ENCODE peak calls at places on chromosomes 7 and 10, in four cellular contexts. One of them, this sample, is unnamed.
A peak's percentile ranks its signal among the peaks of the same experiment; 100 is the strongest.

GRCh38 chr7:29320577-29320976 is 126.0 kb downstream of the CHN2 start:
- DNase-seq in glutamatergic neuron: no peak
- DNase-seq in NCI-H1105 treated with DMSO at 0.1 percent for 48 hours: no peak
- DNase-seq in substantia nigra: no peak
- DNase-seq in this sample: no peak

GRCh38 chr10:57262908-57263307 is 901.8 kb upstream of the ZWINT start:
- DNase-seq in glutamatergic neuron: no peak
- DNase-seq in NCI-H1105 treated with DMSO at 0.1 percent for 48 hours: no peak
- DNase-seq in substantia nigra: no peak
- DNase-seq in this sample: no peak

GRCh38 chr7:143849785-143850479 is 52.0 kb downstream of the TCAF1 start:
- DNase-seq in glutamatergic neuron: no peak
- DNase-seq in NCI-H1105 treated with DMSO at 0.1 percent for 48 hours: no peak
- DNase-seq in substantia nigra: no peak
- DNase-seq in this sample: no peak

GRCh38 chr10:102845352-102845902 is 8.2 kb upstream of the CYP17A1 start:
- DNase-seq in glutamatergic neuron: no peak
- DNase-seq in NCI-H1105 treated with DMSO at 0.1 percent for 48 hours: no peak
- DNase-seq in substantia nigra: no peak
- DNase-seq in this sample: no peak

GRCh38 chr10:133205146-133205545 is 24.9 kb upstream of the UTF1 start:
- DNase-seq in glutamatergic neuron: no peak
- DNase-seq in NCI-H1105 treated with DMSO at 0.1 percent for 48 hours: no peak
- DNase-seq in substantia nigra: no peak
- DNase-seq in this sample: no peak

GRCh38 chr7:131224996-131225395 is 102.7 kb upstream of the MKLN1 start:
- DNase-seq in glutamatergic neuron: no peak
- DNase-seq in NCI-H1105 treated with DMSO at 0.1 percent for 48 hours: no peak
- DNase-seq in substantia nigra: no peak
- DNase-seq in this sample: no peak

GRCh38 chr7:111937164-111937563 is 269.0 kb downstream of the DOCK4 start:
- DNase-seq in glutamatergic neuron: no peak
- DNase-seq in NCI-H1105 treated with DMSO at 0.1 percent for 48 hours: no peak
- DNase-seq in substantia nigra: no peak
- DNase-seq in this sample: no peak

GRCh38 chr7:157620616-157621015 is 283.8 kb downstream of the DNAJB6 start:
- DNase-seq in glutamatergic neuron: no peak
- DNase-seq in NCI-H1105 treated with DMSO at 0.1 percent for 48 hours: no peak
- DNase-seq in substantia nigra: no peak
- DNase-seq in this sample: no peak

GRCh38 chr10:132107211-132107946 is 41.6 kb downstream of the JAKMIP3 start:
- DNase-seq in glutamatergic neuron: no peak
- DNase-seq in NCI-H1105 treated with DMSO at 0.1 percent for 48 hours: no peak
- DNase-seq in substantia nigra: no peak
- DNase-seq in this sample: no peak

GRCh38 chr7:99124636-99125504 is 19.0 kb downstream of the SMURF1 start:
- DNase-seq in glutamatergic neuron: no peak
- DNase-seq in NCI-H1105 treated with DMSO at 0.1 percent for 48 hours: no peak
- DNase-seq in substantia nigra: no peak
- DNase-seq in this sample: no peak

GRCh38 chr10:132946806-132947530 is 4.6 kb upstream of the CFAP46 start:
- DNase-seq in glutamatergic neuron: no peak
- DNase-seq in NCI-H1105 treated with DMSO at 0.1 percent for 48 hours: no peak
- DNase-seq in substantia nigra: no peak
- DNase-seq in this sample: no peak

GRCh38 chr10:11282156-11282555 is 264.5 kb downstream of the CELF2 start:
- DNase-seq in glutamatergic neuron: no peak
- DNase-seq in NCI-H1105 treated with DMSO at 0.1 percent for 48 hours: no peak
- DNase-seq in substantia nigra: no peak
- DNase-seq in this sample: no peak

GRCh38 chr7:128021361-128021760 is 9.9 kb downstream of the LRRC4 start:
- DNase-seq in glutamatergic neuron: no peak
- DNase-seq in NCI-H1105 treated with DMSO at 0.1 percent for 48 hours: no peak
- DNase-seq in substantia nigra: no peak
- DNase-seq in this sample: no peak

GRCh38 chr10:17257466-17258321 is 29.7 kb downstream of the VIM start:
- DNase-seq in glutamatergic neuron: peak; percentile 31
- DNase-seq in NCI-H1105 treated with DMSO at 0.1 percent for 48 hours: peak; percentile 50
- DNase-seq in substantia nigra: peak; percentile 2
- DNase-seq in this sample: peak; percentile 79

GRCh38 chr7:119562839-119563238 is 710.1 kb upstream of the KCND2 start:
- DNase-seq in glutamatergic neuron: no peak
- DNase-seq in NCI-H1105 treated with DMSO at 0.1 percent for 48 hours: peak; percentile 90
- DNase-seq in substantia nigra: no peak
- DNase-seq in this sample: no peak

GRCh38 chr10:4512557-4513286 is 313.3 kb upstream of the AKR1E2 start:
- DNase-seq in glutamatergic neuron: peak; percentile 48
- DNase-seq in NCI-H1105 treated with DMSO at 0.1 percent for 48 hours: no peak
- DNase-seq in substantia nigra: no peak
- DNase-seq in this sample: peak; percentile 73

GRCh38 chr10:68562666-68563522 is 2.8 kb downstream of the TET1 start:
- DNase-seq in glutamatergic neuron: peak; percentile 21
- DNase-seq in NCI-H1105 treated with DMSO at 0.1 percent for 48 hours: peak; percentile 3
- DNase-seq in substantia nigra: no peak
- DNase-seq in this sample: peak; percentile 60

GRCh38 chr7:43942997-43943701 is 16.9 kb downstream of the UBE2D4 start:
- DNase-seq in glutamatergic neuron: no peak
- DNase-seq in NCI-H1105 treated with DMSO at 0.1 percent for 48 hours: no peak
- DNase-seq in substantia nigra: no peak
- DNase-seq in this sample: no peak

GRCh38 chr7:90250601-90251303 is 5.8 kb downstream of the CFAP69 start:
- DNase-seq in glutamatergic neuron: no peak
- DNase-seq in NCI-H1105 treated with DMSO at 0.1 percent for 48 hours: no peak
- DNase-seq in substantia nigra: no peak
- DNase-seq in this sample: peak; percentile 10

GRCh38 chr7:121395494-121395960 is 581 bp downstream of the FAM3C start:
- DNase-seq in glutamatergic neuron: no peak
- DNase-seq in NCI-H1105 treated with DMSO at 0.1 percent for 48 hours: peak; percentile 65
- DNase-seq in substantia nigra: peak; percentile 11
- DNase-seq in this sample: peak; percentile 28

GRCh38 chr7:26567263-26567662 is 275.6 kb downstream of the SNX10 start:
- DNase-seq in glutamatergic neuron: no peak
- DNase-seq in NCI-H1105 treated with DMSO at 0.1 percent for 48 hours: no peak
- DNase-seq in substantia nigra: no peak
- DNase-seq in this sample: no peak

GRCh38 chr7:128837521-128837921 is 7.3 kb downstream of the FLNC start:
- DNase-seq in glutamatergic neuron: no peak
- DNase-seq in NCI-H1105 treated with DMSO at 0.1 percent for 48 hours: no peak
- DNase-seq in substantia nigra: no peak
- DNase-seq in this sample: no peak

This sample was measured in astrocyte of the spinal cord.